ENCODE peak calls at places on chromosomes 12 and 14, in six cellular contexts. One of them, this sample, is unnamed.

GRCh38 chr14:93012516-93013367 is 89.8 kb downstream of the CHGA start:
- DNase-seq in naive thymus-derived CD4-positive, alpha-beta T cell: no peak
- DNase-seq in NCI-H1436 treated with DMSO at 0.1 percent for 48 hours: no peak
- DNase-seq in activated CD8-positive, alpha-beta memory T cell treated with anti-CD3 and anti-CD28 coated beads, Interleukin-2, amount 50 U/mL, for 4 hours: no peak
- DNase-seq in GF-D8: no peak
- DNase-seq in NCI-H2107: no peak
- DNase-seq in this sample: no peak

GRCh38 chr14:85263916-85264315 is 266.0 kb upstream of the FLRT2 start:
- DNase-seq in naive thymus-derived CD4-positive, alpha-beta T cell: no peak
- DNase-seq in NCI-H1436 treated with DMSO at 0.1 percent for 48 hours: no peak
- DNase-seq in activated CD8-positive, alpha-beta memory T cell treated with anti-CD3 and anti-CD28 coated beads, Interleukin-2, amount 50 U/mL, for 4 hours: no peak
- DNase-seq in GF-D8: no peak
- DNase-seq in NCI-H2107: no peak
- DNase-seq in this sample: no peak

GRCh38 chr14:21048638-21049037 is 6.5 kb downstream of the RNASE7 start:
- DNase-seq in naive thymus-derived CD4-positive, alpha-beta T cell: no peak
- DNase-seq in NCI-H1436 treated with DMSO at 0.1 percent for 48 hours: no peak
- DNase-seq in activated CD8-positive, alpha-beta memory T cell treated with anti-CD3 and anti-CD28 coated beads, Interleukin-2, amount 50 U/mL, for 4 hours: no peak
- DNase-seq in GF-D8: no peak
- DNase-seq in NCI-H2107: no peak
- DNase-seq in this sample: no peak

GRCh38 chr12:56417739-56418138 is 31.5 kb downstream of the TIMELESS start:
- DNase-seq in naive thymus-derived CD4-positive, alpha-beta T cell: no peak
- DNase-seq in NCI-H1436 treated with DMSO at 0.1 percent for 48 hours: no peak
- DNase-seq in activated CD8-positive, alpha-beta memory T cell treated with anti-CD3 and anti-CD28 coated beads, Interleukin-2, amount 50 U/mL, for 4 hours: no peak
- DNase-seq in GF-D8: no peak
- DNase-seq in NCI-H2107: no peak
- DNase-seq in this sample: no peak

GRCh38 chr12:24421759-24422158 is 472.3 kb upstream of the SOX5 start:
- DNase-seq in naive thymus-derived CD4-positive, alpha-beta T cell: no peak
- DNase-seq in NCI-H1436 treated with DMSO at 0.1 percent for 48 hours: no peak
- DNase-seq in activated CD8-positive, alpha-beta memory T cell treated with anti-CD3 and anti-CD28 coated beads, Interleukin-2, amount 50 U/mL, for 4 hours: no peak
- DNase-seq in GF-D8: no peak
- DNase-seq in NCI-H2107: no peak
- DNase-seq in this sample: no peak

GRCh38 chr12:47188576-47189441 is 109.0 kb upstream of the AMIGO2 start:
- DNase-seq in naive thymus-derived CD4-positive, alpha-beta T cell: no peak
- DNase-seq in NCI-H1436 treated with DMSO at 0.1 percent for 48 hours: no peak
- DNase-seq in activated CD8-positive, alpha-beta memory T cell treated with anti-CD3 and anti-CD28 coated beads, Interleukin-2, amount 50 U/mL, for 4 hours: no peak
- DNase-seq in GF-D8: no peak
- DNase-seq in NCI-H2107: no peak
- DNase-seq in this sample: no peak

GRCh38 chr12:2960996-2961616 is 1.9 kb downstream of the TEAD4 start:
- DNase-seq in naive thymus-derived CD4-positive, alpha-beta T cell: no peak
- DNase-seq in NCI-H1436 treated with DMSO at 0.1 percent for 48 hours: no peak
- DNase-seq in activated CD8-positive, alpha-beta memory T cell treated with anti-CD3 and anti-CD28 coated beads, Interleukin-2, amount 50 U/mL, for 4 hours: no peak
- DNase-seq in GF-D8: no peak
- DNase-seq in NCI-H2107: no peak
- DNase-seq in this sample: no peak

GRCh38 chr12:27273114-27273513 is 29.0 kb downstream of the STK38L start:
- DNase-seq in naive thymus-derived CD4-positive, alpha-beta T cell: no peak
- DNase-seq in NCI-H1436 treated with DMSO at 0.1 percent for 48 hours: no peak
- DNase-seq in activated CD8-positive, alpha-beta memory T cell treated with anti-CD3 and anti-CD28 coated beads, Interleukin-2, amount 50 U/mL, for 4 hours: no peak
- DNase-seq in GF-D8: no peak
- DNase-seq in NCI-H2107: no peak
- DNase-seq in this sample: no peak

GRCh38 chr12:52527121-52527800 is 7.1 kb upstream of the KRT5 start:
- DNase-seq in naive thymus-derived CD4-positive, alpha-beta T cell: peak; percentile 15
- DNase-seq in NCI-H1436 treated with DMSO at 0.1 percent for 48 hours: no peak
- DNase-seq in activated CD8-positive, alpha-beta memory T cell treated with anti-CD3 and anti-CD28 coated beads, Interleukin-2, amount 50 U/mL, for 4 hours: no peak
- DNase-seq in GF-D8: no peak
- DNase-seq in NCI-H2107: no peak
- DNase-seq in this sample: no peak

GRCh38 chr12:53077030-53077429 is 2.2 kb downstream of the SPRYD3 start:
- DNase-seq in naive thymus-derived CD4-positive, alpha-beta T cell: no peak
- DNase-seq in NCI-H1436 treated with DMSO at 0.1 percent for 48 hours: no peak
- DNase-seq in activated CD8-positive, alpha-beta memory T cell treated with anti-CD3 and anti-CD28 coated beads, Interleukin-2, amount 50 U/mL, for 4 hours: no peak
- DNase-seq in GF-D8: no peak
- DNase-seq in NCI-H2107: no peak
- DNase-seq in this sample: no peak

GRCh38 chr12:132610051-132610759 is at the start of gene LRCOL1:
- DNase-seq in naive thymus-derived CD4-positive, alpha-beta T cell: no peak
- DNase-seq in NCI-H1436 treated with DMSO at 0.1 percent for 48 hours: no peak
- DNase-seq in activated CD8-positive, alpha-beta memory T cell treated with anti-CD3 and anti-CD28 coated beads, Interleukin-2, amount 50 U/mL, for 4 hours: no peak
- DNase-seq in GF-D8: no peak
- DNase-seq in NCI-H2107: no peak
- DNase-seq in this sample: no peak

GRCh38 chr12:67025543-67026114 is 243.5 kb upstream of the CAND1 start:
- DNase-seq in naive thymus-derived CD4-positive, alpha-beta T cell: peak; percentile 38
- DNase-seq in NCI-H1436 treated with DMSO at 0.1 percent for 48 hours: no peak
- DNase-seq in activated CD8-positive, alpha-beta memory T cell treated with anti-CD3 and anti-CD28 coated beads, Interleukin-2, amount 50 U/mL, for 4 hours: peak; percentile 57
- DNase-seq in GF-D8: no peak
- DNase-seq in NCI-H2107: peak; percentile 33
- DNase-seq in this sample: no peak

GRCh38 chr14:57871487-57872080 is 5.7 kb upstream of the SLC35F4 start:
- DNase-seq in naive thymus-derived CD4-positive, alpha-beta T cell: no peak
- DNase-seq in NCI-H1436 treated with DMSO at 0.1 percent for 48 hours: no peak
- DNase-seq in activated CD8-positive, alpha-beta memory T cell treated with anti-CD3 and anti-CD28 coated beads, Interleukin-2, amount 50 U/mL, for 4 hours: no peak
- DNase-seq in GF-D8: no peak
- DNase-seq in NCI-H2107: no peak
- DNase-seq in this sample: no peak

GRCh38 chr12:75480469-75480949 is at the start of gene GLIPR1:
- DNase-seq in naive thymus-derived CD4-positive, alpha-beta T cell: peak; percentile 60
- DNase-seq in NCI-H1436 treated with DMSO at 0.1 percent for 48 hours: no peak
- DNase-seq in activated CD8-positive, alpha-beta memory T cell treated with anti-CD3 and anti-CD28 coated beads, Interleukin-2, amount 50 U/mL, for 4 hours: peak; percentile 69
- DNase-seq in GF-D8: peak; percentile 87
- DNase-seq in NCI-H2107: no peak
- DNase-seq in this sample: peak; percentile 59

GRCh38 chr12:106243620-106244019 is 4.2 kb downstream of the CKAP4 start:
- DNase-seq in naive thymus-derived CD4-positive, alpha-beta T cell: no peak
- DNase-seq in NCI-H1436 treated with DMSO at 0.1 percent for 48 hours: no peak
- DNase-seq in activated CD8-positive, alpha-beta memory T cell treated with anti-CD3 and anti-CD28 coated beads, Interleukin-2, amount 50 U/mL, for 4 hours: no peak
- DNase-seq in GF-D8: no peak
- DNase-seq in NCI-H2107: no peak
- DNase-seq in this sample: no peak

GRCh38 chr14:54189358-54190354 is 207.2 kb upstream of the CDKN3 start:
- DNase-seq in naive thymus-derived CD4-positive, alpha-beta T cell: no peak
- DNase-seq in NCI-H1436 treated with DMSO at 0.1 percent for 48 hours: no peak
- DNase-seq in activated CD8-positive, alpha-beta memory T cell treated with anti-CD3 and anti-CD28 coated beads, Interleukin-2, amount 50 U/mL, for 4 hours: no peak
- DNase-seq in GF-D8: no peak
- DNase-seq in NCI-H2107: no peak
- DNase-seq in this sample: no peak

GRCh38 chr12:94644622-94645021 is 5.7 kb downstream of the TMCC3 start:
- DNase-seq in naive thymus-derived CD4-positive, alpha-beta T cell: no peak
- DNase-seq in NCI-H1436 treated with DMSO at 0.1 percent for 48 hours: no peak
- DNase-seq in activated CD8-positive, alpha-beta memory T cell treated with anti-CD3 and anti-CD28 coated beads, Interleukin-2, amount 50 U/mL, for 4 hours: no peak
- DNase-seq in GF-D8: no peak
- DNase-seq in NCI-H2107: peak; percentile 28
- DNase-seq in this sample: no peak

GRCh38 chr12:67795235-67795634 is 146.7 kb downstream of the DYRK2 start:
- DNase-seq in naive thymus-derived CD4-positive, alpha-beta T cell: no peak
- DNase-seq in NCI-H1436 treated with DMSO at 0.1 percent for 48 hours: no peak
- DNase-seq in activated CD8-positive, alpha-beta memory T cell treated with anti-CD3 and anti-CD28 coated beads, Interleukin-2, amount 50 U/mL, for 4 hours: no peak
- DNase-seq in GF-D8: no peak
- DNase-seq in NCI-H2107: no peak
- DNase-seq in this sample: no peak

GRCh38 chr14:21071225-21072041 is 1.3 kb downstream of the ARHGEF40 start:
- DNase-seq in naive thymus-derived CD4-positive, alpha-beta T cell: no peak
- DNase-seq in NCI-H1436 treated with DMSO at 0.1 percent for 48 hours: no peak
- DNase-seq in activated CD8-positive, alpha-beta memory T cell treated with anti-CD3 and anti-CD28 coated beads, Interleukin-2, amount 50 U/mL, for 4 hours: no peak
- DNase-seq in GF-D8: peak; percentile 90
- DNase-seq in NCI-H2107: peak; percentile 87
- DNase-seq in this sample: peak; percentile 68

GRCh38 chr14:98160901-98161300 is 1111.1 kb downstream of the BCL11B start:
- DNase-seq in naive thymus-derived CD4-positive, alpha-beta T cell: no peak
- DNase-seq in NCI-H1436 treated with DMSO at 0.1 percent for 48 hours: no peak
- DNase-seq in activated CD8-positive, alpha-beta memory T cell treated with anti-CD3 and anti-CD28 coated beads, Interleukin-2, amount 50 U/mL, for 4 hours: no peak
- DNase-seq in GF-D8: no peak
- DNase-seq in NCI-H2107: no peak
- DNase-seq in this sample: no peak

GRCh38 chr12:23083267-23083666 is 458.3 kb downstream of the ETNK1 start:
- DNase-seq in naive thymus-derived CD4-positive, alpha-beta T cell: no peak
- DNase-seq in NCI-H1436 treated with DMSO at 0.1 percent for 48 hours: no peak
- DNase-seq in activated CD8-positive, alpha-beta memory T cell treated with anti-CD3 and anti-CD28 coated beads, Interleukin-2, amount 50 U/mL, for 4 hours: no peak
- DNase-seq in GF-D8: no peak
- DNase-seq in NCI-H2107: no peak
- DNase-seq in this sample: no peak

GRCh38 chr12:95473947-95474817 is at the start of gene METAP2:
- DNase-seq in naive thymus-derived CD4-positive, alpha-beta T cell: peak; percentile 93
- DNase-seq in NCI-H1436 treated with DMSO at 0.1 percent for 48 hours: peak; percentile 35
- DNase-seq in activated CD8-positive, alpha-beta memory T cell treated with anti-CD3 and anti-CD28 coated beads, Interleukin-2, amount 50 U/mL, for 4 hours: peak; percentile 91
- DNase-seq in GF-D8: peak; percentile 86
- DNase-seq in NCI-H2107: peak; percentile 93
- DNase-seq in this sample: peak; percentile 92

This sample was measured in KG1.